ENCODE peak calls at places on chromosomes 5 and 9, in six cellular contexts. M, B, X, Z, L and N are unnamed samples.

GRCh38 chr9:614421-614820 is 227.1 kb upstream of the DMRT1 start:
- DNase-seq in B (no peak), L (no peak), X (no peak), Z (peak; percentile 15), M (no peak), N (no peak)

GRCh38 chr5:125756456-125756855 is 666.8 kb upstream of the GRAMD2B start:
- DNase-seq in Z (peak; percentile 59), B (no peak), X (peak; percentile 63), L (no peak), M (no peak), N (no peak)

GRCh38 chr5:81093536-81094196 is 133.5 kb downstream of the RASGRF2 start:
- DNase-seq in L (no peak), B (no peak), X (no peak), Z (no peak), M (no peak), N (no peak)

GRCh38 chr9:98791147-98792095 is 4.9 kb downstream of the ANKS6 start:
- DNase-seq in X (peak; percentile 97), M (peak; percentile 13), L (peak; percentile 85), Z (peak; percentile 96), B (peak; percentile 50), N (peak; percentile 76)

GRCh38 chr5:59648949-59649921 is 244.3 kb downstream of the PDE4D start:
- DNase-seq in X (peak; percentile 96), Z (peak; percentile 92), M (no peak), L (no peak), B (no peak), N (no peak)

GRCh38 chr9:14216612-14217194 is 97.2 kb downstream of the NFIB start:
- DNase-seq in Z (no peak), X (no peak), L (no peak), B (no peak), M (no peak), N (no peak)

GRCh38 chr9:91786132-91786896 is 163.7 kb downstream of the ROR2 start:
- DNase-seq in Z (no peak), X (no peak), L (no peak), M (no peak), B (no peak), N (no peak)

GRCh38 chr5:175796536-175797499 is 74.6 kb upstream of the CPLX2 start:
- DNase-seq in L (peak; percentile 92), M (peak; percentile 66), X (peak; percentile 89), Z (peak; percentile 80), B (peak; percentile 76), N (peak; percentile 89)

GRCh38 chr5:165227515-165227914 is 1722.1 kb downstream of the MAT2B start:
- DNase-seq in Z (no peak), B (no peak), M (no peak), X (no peak), L (no peak), N (no peak)

GRCh38 chr5:103428411-103428871 is 134.1 kb downstream of the NUDT12 start:
- DNase-seq in Z (peak; percentile 72), M (no peak), L (no peak), B (peak; percentile 16), X (peak; percentile 91), N (no peak)

GRCh38 chr5:139849501-139849900 is 53.9 kb downstream of the PSD2 start:
- DNase-seq in Z (no peak), L (no peak), X (no peak), M (no peak), B (no peak), N (no peak)

GRCh38 chr5:179301796-179302195 is 43.5 kb downstream of the ADAMTS2 start:
- DNase-seq in Z (no peak), M (no peak), B (no peak), L (no peak), X (peak; percentile 54), N (no peak)

GRCh38 chr5:36146390-36146789 is 5.3 kb downstream of the LMBRD2 start:
- DNase-seq in B (no peak), X (no peak), M (no peak), Z (no peak), L (no peak), N (no peak)

GRCh38 chr9:35096035-35096849 is at the start of gene PIGO:
- DNase-seq in B (peak; percentile 82), L (peak; percentile 92), M (peak; percentile 90), Z (peak; percentile 83), X (peak; percentile 86), N (peak; percentile 82)